ENCODE peak calls at places on chromosomes 5 and 9, in eight cellular contexts. Z is NAMALWA, N is MG63, A is kidney epithelial cell, S is right cardiac atrium, V is RCC 7860, J is fibroblast of lung, D is HFFc6. M is an unnamed sample.

GRCh38 chr5:460413-460700 is 17.4 kb downstream of the EXOC3 start:
- DNase-seq in Z (no peak), N (no peak), A (no peak), S (no peak), V (no peak), J (no peak), D (no peak), M (peak)

GRCh38 chr9:88889386-88889785 is 101.9 kb upstream of the S1PR3 start:
- DNase-seq in Z (no peak), N (no peak), A (no peak), S (no peak), V (no peak), J (peak), D (peak), M (no peak)

GRCh38 chr9:72315089-72315509 is 49.9 kb downstream of the ZFAND5 start:
- DNase-seq in Z (no peak), N (peak), A (peak), S (peak), V (peak), J (no peak), D (peak), M (peak)

GRCh38 chr9:5630038-5630507 is 1.2 kb downstream of the RIC1 start:
- DNase-seq in Z (peak), N (no peak), A (no peak), S (no peak), V (no peak), J (peak), D (peak), M (no peak)

GRCh38 chr9:137968235-137968634 is 90.7 kb downstream of the CACNA1B start:
- DNase-seq in Z (peak), N (no peak), A (no peak), S (no peak), V (no peak), J (no peak), D (no peak), M (no peak)

GRCh38 chr5:10364186-10364689 is 10.7 kb downstream of the MARCHF6 start:
- DNase-seq in Z (peak), N (no peak), A (no peak), S (no peak), V (no peak), J (no peak), D (no peak), M (no peak)

GRCh38 chr5:88948746-88949600 is 66.0 kb upstream of the MEF2C start:
- DNase-seq in Z (no peak), N (no peak), A (no peak), S (no peak), V (no peak), J (no peak), D (no peak), M (no peak)

GRCh38 chr5:57316798-57317327 is 143.0 kb downstream of the GPBP1 start:
- DNase-seq in Z (no peak), N (peak), A (peak), S (no peak), V (peak), J (peak), D (peak), M (no peak)

GRCh38 chr9:135701067-135701967 is 668 bp upstream of the KCNT1 start:
- DNase-seq in Z (no peak), N (no peak), A (no peak), S (no peak), V (no peak), J (peak), D (no peak), M (no peak)

GRCh38 chr9:112334319-112334828 is 955 bp upstream of the PTBP3 start:
- DNase-seq in Z (peak), N (peak), A (no peak), S (peak), V (peak), J (peak), D (peak), M (peak)

GRCh38 chr5:139342423-139342723 is 719 bp downstream of the PAIP2 start:
- DNase-seq in Z (no peak), N (no peak), A (no peak), S (no peak), V (no peak), J (no peak), D (no peak), M (no peak)

GRCh38 chr5:142644640-142645361 is 41.1 kb downstream of the FGF1 start:
- DNase-seq in Z (no peak), N (peak), A (peak), S (peak), V (peak), J (peak), D (peak), M (no peak)

GRCh38 chr5:150777685-150778084 is 872 bp upstream of the SMIM3 start:
- DNase-seq in Z (no peak), N (no peak), A (no peak), S (no peak), V (no peak), J (no peak), D (no peak), M (no peak)

GRCh38 chr9:2740616-2741015 is 23.3 kb downstream of the KCNV2 start:
- DNase-seq in Z (no peak), N (no peak), A (no peak), S (no peak), V (no peak), J (peak), D (peak), M (no peak)

GRCh38 chr5:112034614-112035013 is 277.6 kb upstream of the NREP start:
- DNase-seq in Z (no peak), N (no peak), A (no peak), S (no peak), V (no peak), J (no peak), D (no peak), M (no peak)

GRCh38 chr5:6154216-6154615 is 224.1 kb downstream of the MED10 start:
- DNase-seq in Z (no peak), N (no peak), A (no peak), S (no peak), V (no peak), J (no peak), D (no peak), M (no peak)

GRCh38 chr5:110784901-110785300 is 46.1 kb downstream of the SLC25A46 start:
- DNase-seq in Z (no peak), N (no peak), A (no peak), S (no peak), V (no peak), J (peak), D (no peak), M (no peak)

GRCh38 chr5:943201-943873 is 50.7 kb downstream of the TRIP13 start:
- DNase-seq in Z (no peak), N (no peak), A (no peak), S (no peak), V (no peak), J (no peak), D (no peak), M (no peak)

GRCh38 chr5:94471496-94471895 is 146.9 kb downstream of the KIAA0825 start:
- DNase-seq in Z (no peak), N (no peak), A (no peak), S (no peak), V (no peak), J (peak), D (no peak), M (no peak)

GRCh38 chr5:75260708-75261107 is 24.0 kb upstream of the ANKRD31 start:
- DNase-seq in Z (no peak), N (no peak), A (no peak), S (no peak), V (peak), J (no peak), D (no peak), M (no peak)

GRCh38 chr5:130605200-130605599 is 559.9 kb downstream of the HINT1 start:
- DNase-seq in Z (no peak), N (no peak), A (peak), S (no peak), V (no peak), J (no peak), D (no peak), M (no peak)

GRCh38 chr9:125496313-125496838 is 210.6 kb downstream of the MAPKAP1 start:
- DNase-seq in Z (no peak), N (no peak), A (no peak), S (no peak), V (no peak), J (no peak), D (no peak), M (no peak)

GRCh38 chr5:13745508-13745907 is 199.0 kb downstream of the DNAH5 start:
- DNase-seq in Z (no peak), N (peak), A (peak), S (no peak), V (peak), J (peak), D (peak), M (no peak)

GRCh38 chr5:140842798-140843733 is 2.1 kb downstream of the PCDHA8 start:
- DNase-seq in Z (no peak), N (no peak), A (no peak), S (no peak), V (no peak), J (no peak), D (no peak), M (no peak)

GRCh38 chr9:94588681-94589080 is 4.9 kb downstream of the FBP2 start:
- DNase-seq in Z (no peak), N (no peak), A (no peak), S (no peak), V (no peak), J (no peak), D (no peak), M (no peak)

GRCh38 chr5:105968961-105969360 is 1701.8 kb downstream of the EFNA5 start:
- DNase-seq in Z (no peak), N (no peak), A (no peak), S (no peak), V (no peak), J (no peak), D (no peak), M (no peak)

GRCh38 chr5:86909896-86910295 is 292.2 kb downstream of the COX7C start:
- DNase-seq in Z (no peak), N (peak), A (no peak), S (no peak), V (no peak), J (peak), D (peak), M (no peak)

M was measured in Right ventricle myocardium superior.